ENCODE peak calls at places on chromosomes 1 and 21, in five cellular contexts. K, G, F, W and M are unnamed samples.

GRCh38 chr1:18949689-18950414 is 6.6 kb downstream of the IFFO2 start:
- DNase-seq in K (peak; percentile 69), G (no peak), F (no peak), W (no peak), M (no peak)

GRCh38 chr1:15028117-15028516 is 125.4 kb upstream of the TMEM51 start:
- DNase-seq in G (no peak), F (no peak), W (no peak), K (no peak), M (no peak)

GRCh38 chr1:67300561-67300960 is 7.1 kb upstream of the IL12RB2 start:
- DNase-seq in W (no peak), K (no peak), F (no peak), G (no peak), M (no peak)

GRCh38 chr1:160607051-160608032 is 28.0 kb upstream of the CD84 start:
- DNase-seq in W (peak; percentile 54), G (no peak), F (no peak), K (peak; percentile 32), M (peak; percentile 66)

GRCh38 chr1:111848852-111849545 is 93.3 kb downstream of the DDX20 start:
- DNase-seq in G (no peak), F (no peak), K (no peak), W (no peak), M (no peak)

GRCh38 chr1:160006312-160006940 is 25.4 kb downstream of the PIGM start:
- DNase-seq in G (peak; percentile 20), F (peak; percentile 29), K (no peak), W (peak; percentile 56), M (peak; percentile 43)

GRCh38 chr1:234386122-234386521 is 12.9 kb downstream of the COA6 start:
- DNase-seq in F (no peak), K (no peak), G (no peak), W (no peak), M (no peak)

GRCh38 chr21:35014302-35015044 is 34.6 kb downstream of the RUNX1 start:
- DNase-seq in G (no peak), W (no peak), K (no peak), F (no peak), M (no peak)

GRCh38 chr1:206705187-206705586 is 20.5 kb downstream of the MAPKAPK2 start:
- DNase-seq in F (no peak), W (no peak), G (peak; percentile 28), K (no peak), M (peak; percentile 99)

GRCh38 chr1:7589774-7590425 is 181.2 kb upstream of the VAMP3 start:
- DNase-seq in W (no peak), K (no peak), F (no peak), G (no peak), M (no peak)

GRCh38 chr1:31562707-31563360 is 13.5 kb upstream of the TINAGL1 start:
- DNase-seq in K (no peak), F (no peak), W (no peak), G (no peak), M (no peak)

GRCh38 chr21:32119389-32119788 is 159.5 kb downstream of the MIS18A start:
- DNase-seq in K (no peak), F (no peak), G (no peak), W (no peak), M (no peak)

GRCh38 chr1:227953022-227953412 is 5.3 kb upstream of the WNT9A start:
- DNase-seq in G (no peak), F (no peak), W (no peak), K (no peak), M (no peak)

GRCh38 chr1:115332813-115333608 is 5.0 kb downstream of the NGF start:
- DNase-seq in G (no peak), F (no peak), W (no peak), K (no peak), M (no peak)

GRCh38 chr1:158100498-158100897 is 80.2 kb upstream of the CD1D start:
- DNase-seq in F (no peak), G (no peak), W (no peak), K (no peak), M (no peak)

GRCh38 chr21:38987551-38988210 is 182.0 kb downstream of the ETS2 start:
- DNase-seq in K (no peak), W (no peak), F (no peak), G (no peak), M (no peak)

GRCh38 chr1:246638941-246639655 is 72.8 kb downstream of the CNST start:
- DNase-seq in G (no peak), W (no peak), K (no peak), F (no peak), M (no peak)

GRCh38 chr1:157084720-157085119 is 14.9 kb downstream of the ETV3L start:
- DNase-seq in W (no peak), G (no peak), K (no peak), F (no peak), M (no peak)

GRCh38 chr1:156095906-156096508 is 13.7 kb upstream of the MEX3A start:
- DNase-seq in F (no peak), K (no peak), G (no peak), W (no peak), M (no peak)

GRCh38 chr1:97137862-97138514 is 416.4 kb downstream of the PTBP2 start:
- DNase-seq in G (peak; percentile 54), W (no peak), K (no peak), F (no peak), M (peak; percentile 45)

GRCh38 chr1:25503551-25504426 is 39.6 kb upstream of the LDLRAP1 start:
- DNase-seq in F (peak; percentile 33), K (no peak), W (peak; percentile 68), G (no peak), M (no peak)

GRCh38 chr21:31888936-31889371 is 16.1 kb downstream of the HUNK start:
- DNase-seq in F (no peak), W (no peak), K (no peak), G (no peak), M (no peak)

GRCh38 chr1:33866286-33866685 is 2.4 kb downstream of the HMGB4 start:
- DNase-seq in F (no peak), W (no peak), K (no peak), G (no peak), M (no peak)

GRCh38 chr1:116738673-116739370 is 15.4 kb upstream of the CD2 start:
- DNase-seq in W (peak; percentile 49), F (no peak), G (no peak), K (no peak), M (no peak)

GRCh38 chr1:212284332-212284743 is 872 bp upstream of the PPP2R5A start:
- DNase-seq in W (no peak), G (no peak), K (no peak), F (no peak), M (no peak)

GRCh38 chr1:69511426-69512192 is 56.1 kb upstream of the LRRC7 start:
- DNase-seq in F (no peak), K (no peak), W (no peak), G (no peak), M (no peak)

GRCh38 chr1:193211539-193211938 is 25.1 kb upstream of the B3GALT2 start:
- DNase-seq in F (no peak), K (no peak), W (no peak), G (no peak), M (no peak)

GRCh38 chr1:78958711-78959110 is 47.8 kb downstream of the ADGRL4 start:
- DNase-seq in F (no peak), G (no peak), W (no peak), K (no peak), M (no peak)

GRCh38 chr1:8603220-8603616 is 214.2 kb downstream of the RERE start:
- DNase-seq in K (no peak), W (no peak), F (no peak), G (no peak), M (no peak)

GRCh38 chr1:155574077-155574476 is 11.5 kb upstream of the ASH1L start:
- DNase-seq in W (no peak), F (no peak), K (no peak), G (no peak), M (no peak)

GRCh38 chr1:174301295-174302077 is 142.2 kb downstream of the RABGAP1L start:
- DNase-seq in G (no peak), K (no peak), W (no peak), F (no peak), M (no peak)

GRCh38 chr21:44895859-44896258 is 22.4 kb upstream of the PTTG1IP start:
- DNase-seq in F (no peak), K (no peak), G (no peak), W (no peak), M (no peak)

GRCh38 chr1:111977378-111977777 is 12.1 kb downstream of the KCND3 start:
- DNase-seq in G (no peak), K (no peak), W (no peak), F (no peak), M (no peak)